ENCODE peak calls at places on chromosome 19, in four cellular contexts. One of them, this sample, is unnamed. For H3K4me1, the result is how much of the 10 kb centered on the place peaks cover.

GRCh38 chr19:4379383-4380253 is 20.7 kb downstream of the SH3GL1 start:
- DNase-seq in heart right ventricle: no peak
- DNase-seq in DND-41: no peak
- DNase-seq in adrenal gland: peak
- DNase-seq in this sample: peak

GRCh38 chr19:48258350-48258749 is 2.6 kb upstream of the CARD8 start:
- DNase-seq in adrenal gland: no peak
- DNase-seq in DND-41: peak
- DNase-seq in heart right ventricle: no peak
- DNase-seq in this sample: no peak

GRCh38 chr19:40303765-40304164 is 18.6 kb upstream of the AKT2 start:
- DNase-seq in heart right ventricle: no peak
- DNase-seq in adrenal gland: no peak
- DNase-seq in DND-41: no peak
- DNase-seq in this sample: no peak

GRCh38 chr19:39546599-39546998 is 6.6 kb upstream of the EID2 start:
- DNase-seq in DND-41: no peak
- DNase-seq in heart right ventricle: no peak
- DNase-seq in adrenal gland: no peak
- DNase-seq in this sample: no peak

GRCh38 chr19:2490659-2491058 is 14.7 kb downstream of the GADD45B start:
- DNase-seq in DND-41: no peak
- DNase-seq in adrenal gland: no peak
- DNase-seq in heart right ventricle: no peak
- DNase-seq in this sample: no peak

GRCh38 chr19:6228523-6229215 is 51.1 kb downstream of the MLLT1 start:
- DNase-seq in heart right ventricle: no peak
- DNase-seq in DND-41: no peak
- DNase-seq in adrenal gland: no peak
- DNase-seq in this sample: no peak

GRCh38 chr19:12723643-12724426 is at the start of gene TNPO2:
- DNase-seq in adrenal gland: peak
- DNase-seq in DND-41: peak
- DNase-seq in heart right ventricle: peak
- DNase-seq in this sample: peak

GRCh38 chr19:7637374-7638256 is 705 bp downstream of the STXBP2 start:
- DNase-seq in DND-41: no peak
- DNase-seq in heart right ventricle: no peak
- DNase-seq in adrenal gland: no peak
- DNase-seq in this sample: no peak

GRCh38 chr19:48405850-48406249 is 12.4 kb downstream of the GRIN2D start:
- DNase-seq in DND-41: no peak
- DNase-seq in adrenal gland: no peak
- DNase-seq in heart right ventricle: no peak
- DNase-seq in this sample: no peak

GRCh38 chr19:51548891-51549305 is 17.4 kb upstream of the SIGLEC6 start:
- DNase-seq in adrenal gland: no peak
- DNase-seq in heart right ventricle: no peak
- DNase-seq in DND-41: no peak
- DNase-seq in this sample: no peak

GRCh38 chr19:18469245-18470107 is 31.5 kb upstream of the ISYNA1 start:
- DNase-seq in DND-41: peak
- DNase-seq in heart right ventricle: peak
- DNase-seq in adrenal gland: peak
- DNase-seq in this sample: peak

GRCh38 chr19:14135985-14136508 is 342 bp downstream of the ASF1B start:
- DNase-seq in heart right ventricle: no peak
- DNase-seq in DND-41: no peak
- DNase-seq in adrenal gland: peak
- DNase-seq in this sample: no peak

GRCh38 chr19:1295169-1296012 is 9.7 kb downstream of the EFNA2 start:
- DNase-seq in adrenal gland: no peak
- DNase-seq in DND-41: peak
- DNase-seq in heart right ventricle: no peak
- DNase-seq in this sample: no peak
- H3K4me3 ChIP-seq in adrenal gland: no peak
- H3K4me3 ChIP-seq in DND-41: no peak
- H3K4me3 ChIP-seq in heart right ventricle: no peak
- H3K4me3 ChIP-seq in this sample: no peak

GRCh38 chr19:10963865-10964264 is 3.0 kb downstream of the SMARCA4 start:
- DNase-seq in adrenal gland: no peak
- DNase-seq in heart right ventricle: no peak
- DNase-seq in DND-41: no peak
- DNase-seq in this sample: no peak

GRCh38 chr19:10962863-10963262 is 2.0 kb downstream of the SMARCA4 start:
- DNase-seq in adrenal gland: no peak
- DNase-seq in DND-41: no peak
- DNase-seq in heart right ventricle: no peak
- DNase-seq in this sample: no peak

GRCh38 chr19:10960314-10961072 is at the start of gene SMARCA4:
- DNase-seq in DND-41: peak
- DNase-seq in heart right ventricle: peak
- DNase-seq in adrenal gland: peak
- DNase-seq in this sample: peak

GRCh38 chr19:10961073-10961762 is 388 bp downstream of the SMARCA4 start:
- DNase-seq in DND-41: no peak
- DNase-seq in heart right ventricle: peak
- DNase-seq in adrenal gland: peak
- DNase-seq in this sample: peak

GRCh38 chr19:10961763-10962536 is 1.1 kb downstream of the SMARCA4 start:
- DNase-seq in adrenal gland: no peak
- DNase-seq in heart right ventricle: no peak
- DNase-seq in DND-41: no peak
- DNase-seq in this sample: peak
- H3K4me1 ChIP-seq in adrenal gland: under half
- H3K4me1 ChIP-seq in heart right ventricle: under half
- H3K4me1 ChIP-seq in DND-41: under half
- H3K4me1 ChIP-seq in this sample: under half

GRCh38 chr19:16585808-16586476 is 13.7 kb upstream of the SLC35E1 start:
- DNase-seq in adrenal gland: no peak
- DNase-seq in DND-41: peak
- DNase-seq in heart right ventricle: no peak
- DNase-seq in this sample: no peak

GRCh38 chr19:16586477-16586871 is 14.3 kb upstream of the SLC35E1 start:
- DNase-seq in DND-41: peak
- DNase-seq in heart right ventricle: no peak
- DNase-seq in adrenal gland: no peak
- DNase-seq in this sample: no peak

GRCh38 chr19:16588089-16588823 is 16.0 kb upstream of the SLC35E1 start:
- DNase-seq in adrenal gland: no peak
- DNase-seq in DND-41: peak
- DNase-seq in heart right ventricle: no peak
- DNase-seq in this sample: peak

GRCh38 chr19:16588824-16589577 is 16.8 kb upstream of the SLC35E1 start:
- DNase-seq in DND-41: no peak
- DNase-seq in heart right ventricle: no peak
- DNase-seq in adrenal gland: no peak
- DNase-seq in this sample: no peak

GRCh38 chr19:16587031-16588023 is 15.1 kb upstream of the SLC35E1 start:
- DNase-seq in DND-41: peak
- DNase-seq in adrenal gland: no peak
- DNase-seq in heart right ventricle: no peak
- DNase-seq in this sample: no peak
- H3K4me3 ChIP-seq in DND-41: no peak
- H3K4me3 ChIP-seq in adrenal gland: no peak
- H3K4me3 ChIP-seq in heart right ventricle: no peak
- H3K4me3 ChIP-seq in this sample: no peak

GRCh38 chr19:16374436-16374835 is 49.8 kb downstream of the KLF2 start:
- DNase-seq in heart right ventricle: no peak
- DNase-seq in adrenal gland: no peak
- DNase-seq in DND-41: peak
- DNase-seq in this sample: no peak

GRCh38 chr19:16373989-16374388 is 49.4 kb downstream of the KLF2 start:
- DNase-seq in adrenal gland: no peak
- DNase-seq in DND-41: no peak
- DNase-seq in heart right ventricle: no peak
- DNase-seq in this sample: no peak

GRCh38 chr19:16372065-16372915 is 47.7 kb downstream of the KLF2 start:
- DNase-seq in adrenal gland: no peak
- DNase-seq in DND-41: no peak
- DNase-seq in heart right ventricle: no peak
- DNase-seq in this sample: no peak

GRCh38 chr19:16373079-16373478 is 48.5 kb downstream of the KLF2 start:
- DNase-seq in DND-41: no peak
- DNase-seq in heart right ventricle: no peak
- DNase-seq in adrenal gland: no peak
- DNase-seq in this sample: no peak

DNA sequence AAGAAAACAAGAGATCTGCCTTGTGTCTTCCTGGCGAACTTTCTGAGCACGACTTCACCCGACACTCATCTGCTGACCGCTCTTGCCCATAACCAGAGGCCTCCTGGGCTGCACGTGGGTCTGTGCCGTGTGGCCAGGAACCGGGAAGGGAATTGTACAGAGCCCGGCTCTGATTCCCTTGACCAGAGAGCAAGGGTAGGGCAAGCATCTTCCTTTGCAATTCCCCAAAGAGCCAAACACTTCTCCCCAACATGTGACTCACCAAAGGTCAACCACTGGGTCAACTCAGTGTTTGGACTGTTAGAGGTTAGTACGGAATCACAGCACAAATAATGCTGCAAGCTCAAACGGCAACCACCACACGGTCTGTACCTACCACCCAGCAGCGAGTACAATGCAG is 48.9 kb downstream of the KLF2 start:
- DNase-seq in DND-41: no peak
- DNase-seq in adrenal gland: no peak
- DNase-seq in heart right ventricle: peak
- DNase-seq in this sample: no peak
- H3K4me1 ChIP-seq in DND-41: half or more
- H3K4me1 ChIP-seq in adrenal gland: under half
- H3K4me1 ChIP-seq in heart right ventricle: under half
- H3K4me1 ChIP-seq in this sample: under half

DNA sequence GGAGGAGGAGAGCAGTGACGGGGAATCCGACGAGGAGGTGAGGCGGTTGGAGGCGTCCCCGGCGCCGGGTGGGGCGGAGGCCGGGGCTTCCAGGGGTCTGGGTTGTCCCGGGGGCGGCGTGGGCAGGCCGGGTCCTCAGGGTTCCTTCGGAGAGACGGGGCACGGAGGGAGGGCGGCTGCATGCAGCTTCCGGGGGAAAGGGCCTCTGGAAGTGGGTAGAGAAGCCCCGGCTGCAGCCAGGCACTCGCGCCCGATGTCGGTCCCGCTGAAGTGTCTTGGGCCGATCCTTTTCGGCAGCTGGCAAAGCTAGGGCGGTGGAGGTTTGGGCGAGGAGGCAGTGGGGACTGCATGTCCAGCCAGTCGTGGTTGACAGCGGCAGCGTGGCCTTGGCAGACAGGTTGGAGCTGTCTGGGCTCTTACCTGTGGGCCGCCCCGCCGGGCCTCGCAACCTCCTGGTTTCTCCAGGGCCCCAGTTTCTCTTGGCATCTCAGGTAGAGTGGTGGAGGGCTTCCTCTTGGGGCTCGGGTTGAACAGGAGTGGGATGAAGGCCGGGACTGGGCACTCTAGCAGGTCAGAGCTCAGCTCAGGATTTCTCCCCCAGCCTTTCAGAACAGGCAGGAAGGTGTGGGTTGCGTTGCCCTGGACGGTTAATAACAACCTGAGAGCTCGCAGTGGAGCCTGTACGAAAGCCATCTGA is 690 bp downstream of the KMT2B start:
- DNase-seq in DND-41: peak
- DNase-seq in heart right ventricle: peak
- DNase-seq in adrenal gland: peak
- DNase-seq in this sample: peak
- H3K4me3 ChIP-seq in DND-41: peak
- H3K4me3 ChIP-seq in heart right ventricle: peak
- H3K4me3 ChIP-seq in adrenal gland: peak
- H3K4me3 ChIP-seq in this sample: peak

DNA sequence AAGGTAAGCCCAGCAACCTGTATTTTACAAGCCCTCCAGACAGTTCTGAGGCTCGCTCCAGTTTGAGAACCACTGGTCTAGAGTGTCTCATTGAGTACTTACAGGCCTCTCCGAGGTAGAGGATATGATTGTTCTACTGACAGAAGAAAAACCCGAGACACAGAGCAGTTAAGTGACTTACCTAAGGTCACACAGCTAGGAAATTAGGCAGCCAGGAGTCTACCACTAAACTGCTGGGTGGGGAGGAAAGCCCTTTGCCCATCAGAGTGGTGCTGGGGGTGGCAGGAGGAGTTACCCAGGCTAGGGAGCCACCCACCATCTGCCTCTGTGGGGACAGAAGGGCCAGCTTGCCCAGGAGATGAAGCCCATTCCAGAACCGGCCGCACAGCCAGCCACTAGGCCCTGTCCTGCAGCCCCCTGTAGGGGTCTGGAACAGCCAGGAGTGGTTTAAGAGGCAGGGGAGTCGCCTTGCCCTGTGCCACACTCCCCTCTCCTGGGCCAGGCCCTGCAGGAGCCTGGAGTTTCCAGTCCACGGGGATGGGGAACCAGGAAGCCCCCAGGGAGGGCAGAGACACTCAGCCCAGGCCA is 703 bp downstream of the RASGRP4 start:
- DNase-seq in heart right ventricle: no peak
- DNase-seq in adrenal gland: no peak
- DNase-seq in DND-41: no peak
- DNase-seq in this sample: no peak
- H3K4me1 ChIP-seq in heart right ventricle: under half
- H3K4me1 ChIP-seq in adrenal gland: under half
- H3K4me1 ChIP-seq in DND-41: under half
- H3K4me1 ChIP-seq in this sample: under half

This sample was measured in SJCRH30.